ENCODE peak calls at places on chromosome 13, in four cellular contexts. Z, A, G and L are unnamed samples.

GRCh38 chr13:44004881-44005280 is 125.2 kb downstream of the LACC1 start:
- DNase-seq in A (no peak), Z (no peak), G (no peak), L (no peak)

GRCh38 chr13:94323746-94324408 is 155.6 kb downstream of the DCT start:
- DNase-seq in G (no peak), Z (no peak), A (peak; percentile 64), L (peak; percentile 22)

GRCh38 chr13:61954092-61954491 is 538.4 kb upstream of the PCDH20 start:
- DNase-seq in G (no peak), Z (no peak), A (no peak), L (no peak)

GRCh38 chr13:110711778-110712070 is 1.8 kb upstream of the ING1 start:
- DNase-seq in A (no peak), G (no peak), Z (peak; percentile 42), L (no peak)

GRCh38 chr13:95834134-95834765 is 157.3 kb downstream of the DNAJC3 start:
- DNase-seq in A (peak; percentile 45), G (peak; percentile 47), Z (peak; percentile 87), L (peak; percentile 50)

GRCh38 chr13:48110930-48111721 is 16.2 kb upstream of the MED4 start:
- DNase-seq in G (no peak), A (no peak), Z (no peak), L (no peak)

GRCh38 chr13:39515231-39515630 is 87.8 kb downstream of the LHFPL6 start:
- DNase-seq in A (no peak), Z (no peak), G (no peak), L (no peak)

GRCh38 chr13:45781553-45782326 is 69.8 kb downstream of the SIAH3 start:
- DNase-seq in A (no peak), Z (peak; percentile 85), G (no peak), L (no peak)

GRCh38 chr13:34124912-34125311 is 307.0 kb downstream of the RFC3 start:
- DNase-seq in G (no peak), A (no peak), Z (no peak), L (no peak)

GRCh38 chr13:95349267-95349666 is 48.0 kb upstream of the ABCC4 start:
- DNase-seq in Z (no peak), A (no peak), G (no peak), L (no peak)

GRCh38 chr13:76879211-76879875 is 6.9 kb downstream of the KCTD12 start:
- DNase-seq in G (peak; percentile 38), Z (no peak), A (peak; percentile 57), L (peak; percentile 20)

GRCh38 chr13:111508164-111508870 is 187.9 kb downstream of the TEX29 start:
- DNase-seq in A (no peak), Z (peak; percentile 62), G (no peak), L (no peak)

GRCh38 chr13:63311587-63311986 is 1895.9 kb upstream of the PCDH20 start:
- DNase-seq in G (no peak), A (no peak), Z (no peak), L (no peak)

GRCh38 chr13:94210826-94211225 is 268.7 kb downstream of the DCT start:
- DNase-seq in A (no peak), Z (no peak), G (no peak), L (no peak)

GRCh38 chr13:105266615-105267014 is 1268.8 kb downstream of the EFNB2 start:
- DNase-seq in Z (no peak), G (no peak), A (no peak), L (no peak)

GRCh38 chr13:94192576-94192975 is 286.9 kb downstream of the DCT start:
- DNase-seq in A (no peak), G (no peak), Z (no peak), L (no peak)

GRCh38 chr13:95368998-95369397 is 67.7 kb upstream of the ABCC4 start:
- DNase-seq in Z (no peak), G (no peak), A (no peak), L (no peak)

GRCh38 chr13:99955747-99956472 is 15.7 kb downstream of the ZIC5 start:
- DNase-seq in Z (no peak), G (no peak), A (no peak), L (no peak)

GRCh38 chr13:44801990-44802389 is 187.3 kb downstream of the NUFIP1 start:
- DNase-seq in G (no peak), A (no peak), Z (no peak), L (no peak)

GRCh38 chr13:39455534-39456175 is 147.3 kb downstream of the LHFPL6 start:
- DNase-seq in Z (no peak), A (no peak), G (no peak), L (no peak)

GRCh38 chr13:28751210-28751935 is 32.6 kb upstream of the SLC46A3 start:
- DNase-seq in Z (no peak), G (no peak), A (no peak), L (no peak)

GRCh38 chr13:95301947-95302386 is 716 bp upstream of the ABCC4 start:
- DNase-seq in A (no peak), G (no peak), Z (no peak), L (no peak)

GRCh38 chr13:67298297-67298696 is 68.2 kb upstream of the PCDH9 start:
- DNase-seq in G (no peak), A (no peak), Z (no peak), L (no peak)

GRCh38 chr13:31310781-31311180 is 111.0 kb downstream of the B3GLCT start:
- DNase-seq in Z (no peak), G (no peak), A (no peak), L (no peak)

GRCh38 chr13:24185591-24186232 is 25.2 kb downstream of the SPATA13 start:
- DNase-seq in G (no peak), A (no peak), Z (no peak), L (no peak)

GRCh38 chr13:94712287-94712811 is at the start of gene SOX21:
- DNase-seq in G (no peak), A (no peak), Z (peak; percentile 53), L (no peak)

GRCh38 chr13:98094678-98095266 is 48.1 kb upstream of the FARP1 start:
- DNase-seq in G (no peak), A (no peak), Z (no peak), L (no peak)

GRCh38 chr13:49958321-49958720 is 22.2 kb upstream of the SPRYD7 start:
- DNase-seq in A (no peak), G (no peak), Z (no peak), L (no peak)

GRCh38 chr13:73754727-73755292 is 379.4 kb downstream of the KLF12 start:
- DNase-seq in G (no peak), Z (no peak), A (no peak), L (no peak)

GRCh38 chr13:110338441-110339101 is 31.5 kb downstream of the COL4A2 start:
- DNase-seq in G (no peak), Z (no peak), A (no peak), L (no peak)